ENCODE peak calls at places on chromosomes 5 and 9, in eight cellular contexts. A is hepatocyte; M is cardiac muscle cell; S is Peyer's patch; X is endothelial cell; J is glutamatergic neuron; O is activated T-cell treated with anti-CD3 and anti-CD28 coated beads, Interleukin-2, amount 50 U/mL, for 24 hours; T is GM04504. W is an unnamed sample.

GRCh38 chr5:36045895-36046294 is 20.8 kb downstream of the UGT3A2 start:
- DNase-seq in A (no peak), M (no peak), S (no peak), X (no peak), J (no peak), O (no peak), T (no peak), W (no peak)

GRCh38 chr5:180259260-180259611 is 32.6 kb downstream of the MAPK9 start:
- DNase-seq in A (no peak), M (no peak), S (no peak), X (no peak), J (no peak), O (no peak), T (no peak), W (no peak)

GRCh38 chr5:177469061-177469628 is 4.3 kb downstream of the DBN1 start:
- DNase-seq in A (no peak), M (no peak), S (no peak), X (no peak), J (peak), O (no peak), T (no peak), W (no peak)

GRCh38 chr9:97388721-97389238 is 23.1 kb upstream of the TDRD7 start:
- DNase-seq in A (no peak), M (no peak), S (no peak), X (no peak), J (no peak), O (peak), T (no peak), W (peak)

GRCh38 chr9:106916491-106917235 is 53.7 kb downstream of the ZNF462 start:
- DNase-seq in A (peak), M (peak), S (no peak), X (no peak), J (no peak), O (no peak), T (peak), W (no peak)

GRCh38 chr9:15403155-15403554 is 19.5 kb upstream of the SNAPC3 start:
- DNase-seq in A (no peak), M (no peak), S (no peak), X (no peak), J (no peak), O (no peak), T (no peak), W (no peak)

GRCh38 chr5:59814563-59814872 is 79.0 kb downstream of the PDE4D start:
- DNase-seq in A (no peak), M (no peak), S (no peak), X (no peak), J (no peak), O (no peak), T (no peak), W (no peak)

GRCh38 chr5:144187699-144188294 is 17.1 kb downstream of the KCTD16 start:
- DNase-seq in A (peak), M (peak), S (peak), X (no peak), J (no peak), O (peak), T (peak), W (peak)

GRCh38 chr5:1502046-1502736 is 21.6 kb downstream of the LPCAT1 start:
- DNase-seq in A (no peak), M (no peak), S (peak), X (no peak), J (no peak), O (no peak), T (no peak), W (no peak)

GRCh38 chr5:178577376-178577839 is 12.8 kb downstream of the COL23A1 start:
- DNase-seq in A (no peak), M (no peak), S (no peak), X (peak), J (peak), O (no peak), T (no peak), W (no peak)

GRCh38 chr5:179193746-179194145 is 133.6 kb downstream of the ZNF354C start:
- DNase-seq in A (no peak), M (no peak), S (no peak), X (no peak), J (no peak), O (no peak), T (no peak), W (no peak)

GRCh38 chr9:109225629-109226028 is 58.6 kb upstream of the FRRS1L start:
- DNase-seq in A (no peak), M (no peak), S (no peak), X (no peak), J (no peak), O (no peak), T (no peak), W (no peak)

GRCh38 chr5:155943516-155944407 is 383.2 kb upstream of the SGCD start:
- DNase-seq in A (peak), M (peak), S (no peak), X (peak), J (peak), O (peak), T (peak), W (peak)

GRCh38 chr5:15690611-15691010 is 190.6 kb downstream of the FBXL7 start:
- DNase-seq in A (no peak), M (peak), S (no peak), X (no peak), J (no peak), O (no peak), T (peak), W (no peak)

GRCh38 chr5:179318193-179318955 is 26.9 kb downstream of the ADAMTS2 start:
- DNase-seq in A (no peak), M (no peak), S (no peak), X (no peak), J (peak), O (no peak), T (no peak), W (no peak)

GRCh38 chr5:24225051-24225450 is 419.7 kb downstream of the CDH10 start:
- DNase-seq in A (no peak), M (no peak), S (no peak), X (no peak), J (no peak), O (no peak), T (no peak), W (no peak)

GRCh38 chr5:138602371-138603000 is 27.3 kb upstream of the HSPA9 start:
- DNase-seq in A (no peak), M (no peak), S (no peak), X (no peak), J (no peak), O (no peak), T (no peak), W (no peak)

GRCh38 chr9:83304686-83305085 is 233.5 kb downstream of the FRMD3 start:
- DNase-seq in A (peak), M (peak), S (no peak), X (no peak), J (peak), O (no peak), T (peak), W (no peak)

GRCh38 chr9:132754236-132754635 is 84.0 kb downstream of the GTF3C4 start:
- DNase-seq in A (no peak), M (no peak), S (no peak), X (no peak), J (no peak), O (no peak), T (no peak), W (peak)

GRCh38 chr9:137691648-137692357 is 73.0 kb downstream of the EHMT1 start:
- DNase-seq in A (no peak), M (no peak), S (peak), X (no peak), J (no peak), O (no peak), T (no peak), W (no peak)

GRCh38 chr5:117504245-117504644 is 929.6 kb upstream of the SEMA6A start:
- DNase-seq in A (no peak), M (no peak), S (no peak), X (no peak), J (no peak), O (no peak), T (no peak), W (no peak)

GRCh38 chr5:132044207-132044606 is 16.2 kb upstream of the IL3 start:
- DNase-seq in A (no peak), M (no peak), S (no peak), X (no peak), J (peak), O (no peak), T (no peak), W (no peak)

GRCh38 chr9:91066856-91067255 is 265.2 kb downstream of the SYK start:
- DNase-seq in A (no peak), M (no peak), S (no peak), X (no peak), J (no peak), O (no peak), T (no peak), W (no peak)

GRCh38 chr5:44546283-44546682 is 157.1 kb upstream of the FGF10 start:
- DNase-seq in A (no peak), M (peak), S (no peak), X (no peak), J (no peak), O (no peak), T (peak), W (no peak)

GRCh38 chr5:121937762-121938161 is 24.0 kb upstream of the SRFBP1 start:
- DNase-seq in A (no peak), M (no peak), S (no peak), X (no peak), J (no peak), O (no peak), T (no peak), W (no peak)

GRCh38 chr5:111756701-111757581 is at the start of gene NREP:
- DNase-seq in A (peak), M (peak), S (peak), X (peak), J (peak), O (no peak), T (peak), W (peak)

GRCh38 chr9:129270903-129271431 is 92.9 kb upstream of the IER5L start:
- DNase-seq in A (no peak), M (peak), S (no peak), X (no peak), J (no peak), O (no peak), T (peak), W (no peak)

GRCh38 chr9:115198018-115198417 is 80.1 kb upstream of the TNC start:
- DNase-seq in A (no peak), M (peak), S (no peak), X (no peak), J (no peak), O (no peak), T (no peak), W (no peak)

GRCh38 chr5:55533806-55534435 is 843 bp downstream of the PLPP1 start:
- DNase-seq in A (no peak), M (peak), S (no peak), X (no peak), J (peak), O (no peak), T (no peak), W (no peak)